ENCODE peak calls at places on chromosomes 12 and 14, in five cellular contexts. H is ELR; Z is cardiac fibroblast; E is stimulated activated CD4-positive, alpha-beta T cell treated with anti-CD3 and anti-CD28 coated beads, Interleukin-4, amount 100 ng/mL, for 24 hours; D is AML-193. Q is an unnamed sample.

GRCh38 chr14:101595349-101595748 is 34.1 kb downstream of the DIO3 start:
- DNase-seq in H (no peak), Z (no peak), E (no peak), D (no peak), Q (no peak)

GRCh38 chr12:53091756-53092155 is 5.7 kb upstream of the IGFBP6 start:
- DNase-seq in H (no peak), Z (no peak), E (no peak), D (no peak), Q (no peak)

GRCh38 chr14:99548285-99548684 is 55.7 kb downstream of the CCDC85C start:
- DNase-seq in H (no peak), Z (no peak), E (no peak), D (no peak), Q (no peak)

GRCh38 chr14:23145794-23146422 is 26.9 kb upstream of the CEBPE start:
- DNase-seq in H (no peak), Z (peak), E (no peak), D (no peak), Q (no peak)

GRCh38 chr12:1501001-1501400 is 93.4 kb downstream of the FBXL14 start:
- DNase-seq in H (no peak), Z (no peak), E (no peak), D (no peak), Q (no peak)

GRCh38 chr12:79645235-79645630 is 45.5 kb downstream of the PAWR start:
- DNase-seq in H (no peak), Z (no peak), E (no peak), D (no peak), Q (no peak)

GRCh38 chr14:92942976-92943710 is 20.2 kb downstream of the CHGA start:
- DNase-seq in H (no peak), Z (no peak), E (no peak), D (no peak), Q (no peak)

GRCh38 chr14:30349515-30349914 is 209.4 kb upstream of the G2E3 start:
- DNase-seq in H (no peak), Z (no peak), E (no peak), D (no peak), Q (no peak)

GRCh38 chr12:51383281-51383905 is 7.8 kb downstream of the GALNT6 start:
- DNase-seq in H (no peak), Z (no peak), E (no peak), D (no peak), Q (no peak)

GRCh38 chr12:108855284-108856169 is 1.9 kb downstream of the SSH1 start:
- DNase-seq in H (no peak), Z (peak), E (no peak), D (peak), Q (no peak)

GRCh38 chr12:90938451-90938850 is 16.5 kb downstream of the CCER1 start:
- DNase-seq in H (peak), Z (peak), E (no peak), D (no peak), Q (no peak)

GRCh38 chr14:68736519-68736918 is 56.3 kb downstream of the ZFP36L1 start:
- DNase-seq in H (no peak), Z (peak), E (no peak), D (no peak), Q (no peak)

GRCh38 chr12:128091101-128091795 is 175.7 kb upstream of the TMEM132C start:
- DNase-seq in H (no peak), Z (no peak), E (no peak), D (no peak), Q (no peak)

GRCh38 chr12:22415342-22416309 is 81.1 kb upstream of the ST8SIA1 start:
- DNase-seq in H (no peak), Z (peak), E (no peak), D (no peak), Q (no peak)

GRCh38 chr12:105492591-105492990 is 162.1 kb downstream of the C12orf75 start:
- DNase-seq in H (no peak), Z (peak), E (no peak), D (no peak), Q (no peak)

GRCh38 chr14:34619399-34619920 is 10.5 kb downstream of the SNX6 start:
- DNase-seq in H (no peak), Z (no peak), E (no peak), D (peak), Q (no peak)

GRCh38 chr12:94553130-94553519 is 93.5 kb upstream of the CEP83 start:
- DNase-seq in H (peak), Z (peak), E (no peak), D (no peak), Q (no peak)

GRCh38 chr14:55702501-55702900 is 122.5 kb downstream of the KTN1 start:
- DNase-seq in H (no peak), Z (no peak), E (no peak), D (no peak), Q (no peak)

GRCh38 chr12:54759751-54760150 is 94.6 kb upstream of the MUCL1 start:
- DNase-seq in H (peak), Z (peak), E (no peak), D (peak), Q (no peak)

GRCh38 chr14:89531661-89532335 is 114.8 kb upstream of the FOXN3 start:
- DNase-seq in H (no peak), Z (no peak), E (no peak), D (no peak), Q (no peak)

GRCh38 chr14:93764211-93764659 is 24.1 kb downstream of the PRIMA1 start:
- DNase-seq in H (peak), Z (no peak), E (no peak), D (no peak), Q (no peak)

GRCh38 chr14:60179296-60179924 is 14.2 kb upstream of the DHRS7 start:
- DNase-seq in H (peak), Z (no peak), E (no peak), D (no peak), Q (no peak)

GRCh38 chr12:78473136-78473535 is 391.4 kb upstream of the SYT1 start:
- DNase-seq in H (peak), Z (peak), E (no peak), D (no peak), Q (no peak)

GRCh38 chr14:68703093-68703492 is 89.8 kb downstream of the ZFP36L1 start:
- DNase-seq in H (peak), Z (peak), E (peak), D (no peak), Q (no peak)

GRCh38 chr12:57352166-57352565 is 78.7 kb downstream of the R3HDM2 start:
- DNase-seq in H (peak), Z (no peak), E (no peak), D (no peak), Q (no peak)

GRCh38 chr12:88716240-88716639 is 136.0 kb upstream of the KITLG start:
- DNase-seq in H (no peak), Z (no peak), E (no peak), D (no peak), Q (no peak)

Q was measured in T-helper 17 cell.